ENCODE peak calls at places on chromosomes 7 and 10, in five cellular contexts. One of them, this sample, is unnamed.
A peak's percentile ranks its signal among the peaks of the same experiment; 100 is the strongest.

GRCh38 chr7:66779669-66780408 is 39.3 kb downstream of the RABGEF1 start:
- DNase-seq in PC-3: peak; percentile 12
- DNase-seq in hepatocyte: no peak
- DNase-seq in MM.1S: no peak
- DNase-seq in HCT116: no peak
- DNase-seq in this sample: no peak

GRCh38 chr10:14500172-14500765 is 169.5 kb upstream of the FRMD4A start:
- DNase-seq in PC-3: no peak
- DNase-seq in HCT116: no peak
- DNase-seq in MM.1S: no peak
- DNase-seq in hepatocyte: peak; percentile 37
- DNase-seq in this sample: no peak

GRCh38 chr7:123608991-123609882 is 7.6 kb downstream of the ASB15 start:
- DNase-seq in HCT116: no peak
- DNase-seq in PC-3: no peak
- DNase-seq in MM.1S: no peak
- DNase-seq in hepatocyte: no peak
- DNase-seq in this sample: no peak

GRCh38 chr10:129496995-129497394 is 30.0 kb downstream of the MGMT start:
- DNase-seq in hepatocyte: no peak
- DNase-seq in HCT116: no peak
- DNase-seq in MM.1S: no peak
- DNase-seq in PC-3: no peak
- DNase-seq in this sample: no peak

GRCh38 chr10:47348661-47349470 is 703 bp downstream of the RBP3 start:
- DNase-seq in HCT116: no peak
- DNase-seq in MM.1S: no peak
- DNase-seq in hepatocyte: no peak
- DNase-seq in PC-3: no peak
- DNase-seq in this sample: no peak

GRCh38 chr10:132482090-132482489 is 55.5 kb upstream of the INPP5A start:
- DNase-seq in HCT116: no peak
- DNase-seq in PC-3: peak; percentile 32
- DNase-seq in hepatocyte: peak; percentile 77
- DNase-seq in MM.1S: no peak
- DNase-seq in this sample: no peak

GRCh38 chr10:103936022-103936421 is 18.0 kb upstream of the STN1 start:
- DNase-seq in MM.1S: no peak
- DNase-seq in hepatocyte: no peak
- DNase-seq in PC-3: no peak
- DNase-seq in HCT116: no peak
- DNase-seq in this sample: no peak

GRCh38 chr7:133572087-133572486 is 319.2 kb downstream of the EXOC4 start:
- DNase-seq in PC-3: peak; percentile 51
- DNase-seq in MM.1S: no peak
- DNase-seq in hepatocyte: no peak
- DNase-seq in HCT116: no peak
- DNase-seq in this sample: no peak

GRCh38 chr10:118668228-118668952 is 72.9 kb upstream of the PRLHR start:
- DNase-seq in HCT116: no peak
- DNase-seq in hepatocyte: no peak
- DNase-seq in MM.1S: no peak
- DNase-seq in PC-3: no peak
- DNase-seq in this sample: no peak

GRCh38 chr7:96427143-96427542 is 105.2 kb upstream of the SLC25A13 start:
- DNase-seq in PC-3: no peak
- DNase-seq in MM.1S: no peak
- DNase-seq in hepatocyte: no peak
- DNase-seq in HCT116: no peak
- DNase-seq in this sample: no peak

GRCh38 chr10:7193369-7193768 is 217.5 kb downstream of the SFMBT2 start:
- DNase-seq in MM.1S: no peak
- DNase-seq in PC-3: no peak
- DNase-seq in HCT116: no peak
- DNase-seq in hepatocyte: no peak
- DNase-seq in this sample: no peak

GRCh38 chr7:87342231-87342630 is 3.2 kb upstream of the CROT start:
- DNase-seq in PC-3: no peak
- DNase-seq in MM.1S: no peak
- DNase-seq in hepatocyte: no peak
- DNase-seq in HCT116: no peak
- DNase-seq in this sample: no peak

GRCh38 chr10:101693701-101694055 is 1.3 kb downstream of the FBXW4 start:
- DNase-seq in HCT116: no peak
- DNase-seq in MM.1S: peak; percentile 36
- DNase-seq in hepatocyte: peak; percentile 59
- DNase-seq in PC-3: peak; percentile 17
- DNase-seq in this sample: peak; percentile 74

GRCh38 chr7:22931011-22931410 is 82.9 kb downstream of the HYCC1 start:
- DNase-seq in MM.1S: no peak
- DNase-seq in hepatocyte: no peak
- DNase-seq in PC-3: no peak
- DNase-seq in HCT116: no peak
- DNase-seq in this sample: no peak

GRCh38 chr10:74988787-74989574 is 122.5 kb upstream of the SAMD8 start:
- DNase-seq in hepatocyte: no peak
- DNase-seq in HCT116: no peak
- DNase-seq in MM.1S: no peak
- DNase-seq in PC-3: no peak
- DNase-seq in this sample: no peak

GRCh38 chr7:142482899-142483658 is 225.2 kb upstream of the PRSS58 start:
- DNase-seq in HCT116: peak; percentile 35
- DNase-seq in PC-3: peak; percentile 66
- DNase-seq in hepatocyte: peak; percentile 74
- DNase-seq in MM.1S: peak; percentile 87
- DNase-seq in this sample: peak; percentile 65
- TF ChIP-seq EZH2phosphoT487 in HCT116: no peak
- TF ChIP-seq EZH2phosphoT487 in PC-3: no peak
- TF ChIP-seq EZH2phosphoT487 in hepatocyte: no peak
- TF ChIP-seq EZH2phosphoT487 in MM.1S: no peak
- TF ChIP-seq EZH2phosphoT487 in this sample: no peak

DNA sequence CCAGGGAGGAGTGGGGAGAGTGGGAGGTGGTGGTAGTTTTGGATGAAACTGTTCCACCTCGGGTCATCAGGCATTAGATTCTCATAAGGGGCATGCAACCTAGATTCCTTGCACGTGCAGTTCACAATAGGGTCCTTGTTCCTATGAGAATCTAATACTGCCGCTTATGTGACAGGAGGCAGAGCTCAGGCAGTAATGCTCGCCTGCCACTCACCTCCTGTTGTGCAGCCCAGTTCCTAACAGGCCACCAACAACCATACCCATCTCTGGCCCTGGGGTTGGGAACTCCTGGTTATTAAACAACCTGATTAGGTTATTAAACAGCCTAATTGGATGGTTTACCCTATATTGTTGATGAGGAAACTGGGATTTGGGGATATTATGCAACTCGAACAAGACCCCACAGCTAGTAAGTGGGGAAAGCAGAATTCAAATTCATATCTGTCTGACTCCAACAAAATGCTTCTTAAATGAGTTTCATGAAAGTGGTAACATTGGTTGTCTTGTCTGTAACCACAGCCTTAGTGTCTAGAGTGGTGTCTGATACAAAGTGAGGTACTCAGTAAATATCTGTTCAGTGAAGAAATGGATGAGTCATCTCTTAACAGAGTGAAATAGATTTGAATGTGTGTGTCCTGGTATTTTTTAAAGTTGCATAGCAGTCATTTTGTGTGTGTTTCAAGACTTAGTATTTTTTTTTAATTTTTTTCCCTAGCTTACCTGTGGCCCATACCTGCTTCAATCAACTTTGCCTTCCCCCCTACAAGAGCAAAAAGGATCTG is 101.6 kb downstream of the HECTD2 start:
- DNase-seq in HCT116: no peak
- DNase-seq in hepatocyte: no peak
- DNase-seq in PC-3: peak; percentile 56
- DNase-seq in MM.1S: no peak
- DNase-seq in this sample: no peak
- TF ChIP-seq EZH2phosphoT487 in HCT116: no peak
- TF ChIP-seq EZH2phosphoT487 in hepatocyte: no peak
- TF ChIP-seq EZH2phosphoT487 in PC-3: no peak
- TF ChIP-seq EZH2phosphoT487 in MM.1S: no peak
- TF ChIP-seq EZH2phosphoT487 in this sample: no peak

DNA sequence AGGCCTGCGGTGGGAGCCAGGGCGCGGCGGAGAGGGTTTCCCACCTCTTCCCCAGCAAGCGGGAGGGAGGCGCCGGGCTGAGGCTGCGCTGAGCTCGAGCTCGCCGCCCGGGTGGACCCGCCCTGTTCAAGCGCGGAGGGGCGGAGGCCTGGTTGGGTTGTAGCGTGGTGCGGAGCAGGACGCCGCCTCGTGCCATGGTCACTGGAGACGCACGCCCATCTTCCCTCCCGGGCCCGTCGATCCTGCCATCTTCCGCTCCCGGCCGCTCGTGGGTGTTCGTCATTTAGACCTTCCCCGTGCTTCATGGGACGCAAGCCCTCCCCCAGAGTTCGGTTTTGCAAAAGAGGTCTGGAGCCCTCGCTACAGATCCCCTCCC is 9.3 kb upstream of the EN2 start:
- DNase-seq in PC-3: no peak
- DNase-seq in MM.1S: no peak
- DNase-seq in HCT116: no peak
- DNase-seq in hepatocyte: no peak
- DNase-seq in this sample: no peak
- TF ChIP-seq EZH2phosphoT487 in PC-3: no peak
- TF ChIP-seq EZH2phosphoT487 in MM.1S: no peak
- TF ChIP-seq EZH2phosphoT487 in HCT116: no peak
- TF ChIP-seq EZH2phosphoT487 in hepatocyte: no peak
- TF ChIP-seq EZH2phosphoT487 in this sample: no peak

GRCh38 chr10:117431160-117431559 is 55.9 kb upstream of the PDZD8 start:
- DNase-seq in PC-3: peak; percentile 32
- DNase-seq in HCT116: peak; percentile 28
- DNase-seq in MM.1S: no peak
- DNase-seq in hepatocyte: no peak
- DNase-seq in this sample: no peak
- TF ChIP-seq EZH2phosphoT487 in PC-3: no peak
- TF ChIP-seq EZH2phosphoT487 in HCT116: no peak
- TF ChIP-seq EZH2phosphoT487 in MM.1S: no peak
- TF ChIP-seq EZH2phosphoT487 in hepatocyte: no peak
- TF ChIP-seq EZH2phosphoT487 in this sample: no peak

DNA sequence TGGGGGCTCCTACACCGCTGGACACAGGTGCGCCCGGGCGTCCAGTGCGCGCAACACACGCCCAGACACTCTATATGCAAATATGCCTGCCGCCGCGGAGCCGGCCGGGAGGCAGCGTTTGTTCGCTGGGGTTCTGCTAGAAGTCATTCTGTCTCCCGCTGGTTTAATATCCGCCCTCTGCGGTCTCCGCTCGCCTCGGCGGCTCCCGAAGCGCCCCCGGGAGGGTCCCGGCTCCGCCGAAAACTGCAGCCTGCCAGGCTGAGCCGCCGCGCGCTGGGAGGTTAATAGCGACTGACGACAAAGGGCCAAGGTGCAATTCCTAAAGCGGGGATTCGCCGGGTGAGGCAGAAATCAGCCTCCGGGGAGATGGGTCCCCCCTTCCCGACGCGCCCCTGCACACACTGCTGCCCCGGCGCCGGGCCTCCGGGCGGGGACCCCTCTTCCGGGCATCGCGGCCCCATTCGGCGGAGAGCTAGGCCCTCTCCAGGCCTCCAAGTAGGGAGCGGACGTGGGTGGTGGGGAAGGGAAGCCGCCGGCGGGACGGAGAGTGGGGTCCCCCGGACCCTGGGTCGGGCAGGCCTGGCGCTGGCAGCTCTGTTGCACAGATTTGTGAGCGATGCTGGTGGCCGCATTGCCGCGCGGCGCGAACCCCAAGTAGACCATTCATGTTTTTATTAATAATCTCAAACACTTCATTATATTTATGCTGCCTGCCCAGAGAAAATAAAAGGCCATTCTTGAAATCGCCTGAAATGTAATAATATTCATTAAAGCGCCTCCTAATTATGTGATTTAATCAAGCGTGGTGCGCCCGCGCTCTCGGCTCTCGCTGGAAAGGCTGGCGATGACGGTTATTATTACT is 9.1 kb downstream of the EN2 start:
- DNase-seq in MM.1S: no peak
- DNase-seq in PC-3: no peak
- DNase-seq in hepatocyte: no peak
- DNase-seq in HCT116: no peak
- DNase-seq in this sample: no peak
- TF ChIP-seq EZH2phosphoT487 in MM.1S: no peak
- TF ChIP-seq EZH2phosphoT487 in PC-3: no peak
- TF ChIP-seq EZH2phosphoT487 in hepatocyte: peak; percentile 75
- TF ChIP-seq EZH2phosphoT487 in HCT116: no peak
- TF ChIP-seq EZH2phosphoT487 in this sample: no peak

GRCh38 chr7:7181519-7182155 is 707 bp upstream of the C1GALT1 start:
- DNase-seq in PC-3: peak; percentile 20
- DNase-seq in HCT116: peak; percentile 32
- DNase-seq in MM.1S: peak; percentile 76
- DNase-seq in hepatocyte: peak; percentile 77
- DNase-seq in this sample: peak; percentile 85
- TF ChIP-seq EZH2phosphoT487 in PC-3: no peak
- TF ChIP-seq EZH2phosphoT487 in HCT116: no peak
- TF ChIP-seq EZH2phosphoT487 in MM.1S: no peak
- TF ChIP-seq EZH2phosphoT487 in hepatocyte: no peak
- TF ChIP-seq EZH2phosphoT487 in this sample: no peak

GRCh38 chr7:130946110-130946509 is 212.1 kb upstream of the KLF14 start:
- DNase-seq in HCT116: no peak
- DNase-seq in MM.1S: no peak
- DNase-seq in hepatocyte: no peak
- DNase-seq in PC-3: no peak
- DNase-seq in this sample: no peak
- TF ChIP-seq EZH2phosphoT487 in HCT116: no peak
- TF ChIP-seq EZH2phosphoT487 in MM.1S: no peak
- TF ChIP-seq EZH2phosphoT487 in hepatocyte: no peak
- TF ChIP-seq EZH2phosphoT487 in PC-3: no peak
- TF ChIP-seq EZH2phosphoT487 in this sample: no peak

GRCh38 chr10:80501913-80502521 is 35.7 kb upstream of the SH2D4B start:
- DNase-seq in MM.1S: no peak
- DNase-seq in HCT116: no peak
- DNase-seq in hepatocyte: no peak
- DNase-seq in PC-3: no peak
- DNase-seq in this sample: no peak
- TF ChIP-seq EZH2phosphoT487 in MM.1S: no peak
- TF ChIP-seq EZH2phosphoT487 in HCT116: no peak
- TF ChIP-seq EZH2phosphoT487 in hepatocyte: no peak
- TF ChIP-seq EZH2phosphoT487 in PC-3: no peak
- TF ChIP-seq EZH2phosphoT487 in this sample: no peak

DNA sequence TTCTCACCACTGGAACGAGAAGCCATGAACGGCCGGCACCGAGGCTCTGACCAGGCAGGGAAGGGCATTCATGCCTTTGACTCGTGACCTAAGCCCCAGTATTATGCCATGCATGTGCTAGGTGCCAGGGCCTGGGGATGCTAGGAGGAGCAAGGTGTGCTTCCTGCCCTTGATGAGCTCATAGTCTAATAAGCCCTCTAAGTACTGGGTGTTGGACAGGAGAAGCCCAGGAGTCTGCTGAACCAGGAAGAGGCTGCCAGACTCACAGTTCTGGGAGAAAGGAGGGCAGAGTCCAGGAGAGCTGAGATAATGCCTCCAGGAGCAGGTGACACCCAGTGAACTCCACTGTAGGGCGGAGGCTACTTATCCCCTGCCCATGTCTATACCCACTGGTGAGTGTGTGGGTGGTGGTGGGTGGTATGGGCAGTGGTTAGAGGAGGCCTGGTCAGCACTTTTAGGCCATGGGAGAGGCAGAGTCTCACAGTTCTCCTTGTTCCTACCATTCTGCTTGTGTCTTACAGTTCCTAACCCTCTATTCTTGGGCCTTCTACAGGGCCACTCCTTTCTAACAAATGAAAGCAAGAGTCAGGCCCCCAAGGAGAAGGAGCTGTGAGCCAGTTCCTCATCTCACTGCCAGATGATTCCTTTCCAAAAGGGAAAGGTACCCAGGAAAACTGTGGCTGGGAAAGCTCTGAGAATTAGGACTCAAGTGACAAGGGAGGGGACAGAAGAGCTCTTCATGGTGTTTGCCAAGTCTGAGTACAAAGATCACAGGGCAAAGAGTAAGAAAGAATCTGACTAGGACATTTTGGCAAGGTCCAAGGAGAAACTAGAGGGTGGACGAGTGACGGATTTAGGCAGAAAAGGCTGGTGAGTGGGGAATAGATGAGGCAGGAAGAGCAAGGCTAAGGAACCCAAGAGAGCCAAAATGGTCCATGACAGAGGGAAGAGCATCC is 3.6 kb upstream of the MXI1 start:
- DNase-seq in MM.1S: no peak
- DNase-seq in hepatocyte: peak; percentile 75
- DNase-seq in PC-3: no peak
- DNase-seq in HCT116: no peak
- DNase-seq in this sample: no peak
- TF ChIP-seq EZH2phosphoT487 in MM.1S: no peak
- TF ChIP-seq EZH2phosphoT487 in hepatocyte: no peak
- TF ChIP-seq EZH2phosphoT487 in PC-3: no peak
- TF ChIP-seq EZH2phosphoT487 in HCT116: no peak
- TF ChIP-seq EZH2phosphoT487 in this sample: no peak